ENCODE peak calls at places on chromosome 5, in ten cellular contexts. One of them, this sample, is unnamed.

GRCh38 chr5:112109331-112109993 is 309.6 kb downstream of the EPB41L4A start:
- DNase-seq in tibial artery: no peak
- DNase-seq in A549: no peak
- DNase-seq in lung: peak
- DNase-seq in colonic mucosa: peak
- DNase-seq in spleen: no peak
- DNase-seq in nephron progenitor cell: peak
- DNase-seq in breast epithelium: peak
- DNase-seq in GM23338: peak
- DNase-seq in lower lobe of right lung: peak
- DNase-seq in this sample: no peak

GRCh38 chr5:174300118-174300940 is 254.8 kb downstream of the NSG2 start:
- DNase-seq in tibial artery: no peak
- DNase-seq in A549: no peak
- DNase-seq in lung: no peak
- DNase-seq in colonic mucosa: no peak
- DNase-seq in spleen: no peak
- DNase-seq in nephron progenitor cell: no peak
- DNase-seq in breast epithelium: no peak
- DNase-seq in GM23338: no peak
- DNase-seq in lower lobe of right lung: no peak
- DNase-seq in this sample: no peak

GRCh38 chr5:53490747-53491146 is 10.3 kb downstream of the FST start:
- DNase-seq in tibial artery: no peak
- DNase-seq in A549: no peak
- DNase-seq in lung: no peak
- DNase-seq in colonic mucosa: no peak
- DNase-seq in spleen: no peak
- DNase-seq in nephron progenitor cell: no peak
- DNase-seq in breast epithelium: peak
- DNase-seq in GM23338: no peak
- DNase-seq in lower lobe of right lung: no peak
- DNase-seq in this sample: no peak

GRCh38 chr5:73126381-73126780 is 6.0 kb downstream of the TMEM171 start:
- DNase-seq in tibial artery: no peak
- DNase-seq in A549: no peak
- DNase-seq in lung: no peak
- DNase-seq in colonic mucosa: no peak
- DNase-seq in spleen: no peak
- DNase-seq in nephron progenitor cell: no peak
- DNase-seq in breast epithelium: no peak
- DNase-seq in GM23338: no peak
- DNase-seq in lower lobe of right lung: no peak
- DNase-seq in this sample: no peak

GRCh38 chr5:53089481-53089976 is 20.0 kb downstream of the MOCS2 start:
- DNase-seq in tibial artery: no peak
- DNase-seq in A549: no peak
- DNase-seq in lung: no peak
- DNase-seq in colonic mucosa: no peak
- DNase-seq in spleen: no peak
- DNase-seq in nephron progenitor cell: no peak
- DNase-seq in breast epithelium: no peak
- DNase-seq in GM23338: no peak
- DNase-seq in lower lobe of right lung: no peak
- DNase-seq in this sample: no peak

GRCh38 chr5:74035521-74035937 is 409.5 kb downstream of the ARHGEF28 start:
- DNase-seq in tibial artery: no peak
- DNase-seq in A549: peak
- DNase-seq in lung: peak
- DNase-seq in colonic mucosa: peak
- DNase-seq in spleen: no peak
- DNase-seq in nephron progenitor cell: peak
- DNase-seq in breast epithelium: no peak
- DNase-seq in GM23338: peak
- DNase-seq in lower lobe of right lung: no peak
- DNase-seq in this sample: peak

GRCh38 chr5:6701500-6701899 is 11.7 kb upstream of the TENT4A start:
- DNase-seq in tibial artery: no peak
- DNase-seq in A549: no peak
- DNase-seq in lung: peak
- DNase-seq in colonic mucosa: peak
- DNase-seq in spleen: no peak
- DNase-seq in nephron progenitor cell: no peak
- DNase-seq in breast epithelium: no peak
- DNase-seq in GM23338: no peak
- DNase-seq in lower lobe of right lung: no peak
- DNase-seq in this sample: no peak

GRCh38 chr5:133952729-133953567 is 15.5 kb downstream of the C5orf15 start:
- DNase-seq in tibial artery: peak
- DNase-seq in A549: no peak
- DNase-seq in lung: peak
- DNase-seq in colonic mucosa: peak
- DNase-seq in spleen: no peak
- DNase-seq in nephron progenitor cell: no peak
- DNase-seq in breast epithelium: no peak
- DNase-seq in GM23338: no peak
- DNase-seq in lower lobe of right lung: no peak
- DNase-seq in this sample: no peak

GRCh38 chr5:134430001-134430569 is 18.4 kb upstream of the CDKN2AIPNL start:
- DNase-seq in tibial artery: no peak
- DNase-seq in A549: no peak
- DNase-seq in lung: no peak
- DNase-seq in colonic mucosa: no peak
- DNase-seq in spleen: peak
- DNase-seq in nephron progenitor cell: no peak
- DNase-seq in breast epithelium: no peak
- DNase-seq in GM23338: peak
- DNase-seq in lower lobe of right lung: no peak
- DNase-seq in this sample: no peak

GRCh38 chr5:57778528-57779175 is 296.0 kb upstream of the ACTBL2 start:
- DNase-seq in tibial artery: no peak
- DNase-seq in A549: no peak
- DNase-seq in lung: no peak
- DNase-seq in colonic mucosa: no peak
- DNase-seq in spleen: no peak
- DNase-seq in nephron progenitor cell: no peak
- DNase-seq in breast epithelium: no peak
- DNase-seq in GM23338: no peak
- DNase-seq in lower lobe of right lung: no peak
- DNase-seq in this sample: no peak

GRCh38 chr5:72633041-72633445 is 125.8 kb upstream of the ZNF366 start:
- DNase-seq in tibial artery: no peak
- DNase-seq in A549: no peak
- DNase-seq in lung: no peak
- DNase-seq in colonic mucosa: no peak
- DNase-seq in spleen: no peak
- DNase-seq in nephron progenitor cell: no peak
- DNase-seq in breast epithelium: no peak
- DNase-seq in GM23338: no peak
- DNase-seq in lower lobe of right lung: no peak
- DNase-seq in this sample: no peak

GRCh38 chr5:143361438-143361837 is 42.0 kb downstream of the NR3C1 start:
- DNase-seq in tibial artery: no peak
- DNase-seq in A549: no peak
- DNase-seq in lung: no peak
- DNase-seq in colonic mucosa: no peak
- DNase-seq in spleen: no peak
- DNase-seq in nephron progenitor cell: no peak
- DNase-seq in breast epithelium: no peak
- DNase-seq in GM23338: no peak
- DNase-seq in lower lobe of right lung: no peak
- DNase-seq in this sample: no peak

GRCh38 chr5:78077369-78078068 is 217.0 kb downstream of the AP3B1 start:
- DNase-seq in tibial artery: no peak
- DNase-seq in A549: no peak
- DNase-seq in lung: no peak
- DNase-seq in colonic mucosa: no peak
- DNase-seq in spleen: no peak
- DNase-seq in nephron progenitor cell: no peak
- DNase-seq in breast epithelium: no peak
- DNase-seq in GM23338: no peak
- DNase-seq in lower lobe of right lung: no peak
- DNase-seq in this sample: no peak

GRCh38 chr5:174733836-174734235 is 9.5 kb downstream of the MSX2 start:
- DNase-seq in tibial artery: no peak
- DNase-seq in A549: no peak
- DNase-seq in lung: no peak
- DNase-seq in colonic mucosa: no peak
- DNase-seq in spleen: no peak
- DNase-seq in nephron progenitor cell: no peak
- DNase-seq in breast epithelium: no peak
- DNase-seq in GM23338: no peak
- DNase-seq in lower lobe of right lung: no peak
- DNase-seq in this sample: no peak

GRCh38 chr5:180352116-180352975 is 790 bp downstream of the GFPT2 start:
- DNase-seq in tibial artery: peak
- DNase-seq in A549: peak
- DNase-seq in lung: no peak
- DNase-seq in colonic mucosa: no peak
- DNase-seq in spleen: no peak
- DNase-seq in nephron progenitor cell: peak
- DNase-seq in breast epithelium: peak
- DNase-seq in GM23338: peak
- DNase-seq in lower lobe of right lung: no peak
- DNase-seq in this sample: no peak

DNA sequence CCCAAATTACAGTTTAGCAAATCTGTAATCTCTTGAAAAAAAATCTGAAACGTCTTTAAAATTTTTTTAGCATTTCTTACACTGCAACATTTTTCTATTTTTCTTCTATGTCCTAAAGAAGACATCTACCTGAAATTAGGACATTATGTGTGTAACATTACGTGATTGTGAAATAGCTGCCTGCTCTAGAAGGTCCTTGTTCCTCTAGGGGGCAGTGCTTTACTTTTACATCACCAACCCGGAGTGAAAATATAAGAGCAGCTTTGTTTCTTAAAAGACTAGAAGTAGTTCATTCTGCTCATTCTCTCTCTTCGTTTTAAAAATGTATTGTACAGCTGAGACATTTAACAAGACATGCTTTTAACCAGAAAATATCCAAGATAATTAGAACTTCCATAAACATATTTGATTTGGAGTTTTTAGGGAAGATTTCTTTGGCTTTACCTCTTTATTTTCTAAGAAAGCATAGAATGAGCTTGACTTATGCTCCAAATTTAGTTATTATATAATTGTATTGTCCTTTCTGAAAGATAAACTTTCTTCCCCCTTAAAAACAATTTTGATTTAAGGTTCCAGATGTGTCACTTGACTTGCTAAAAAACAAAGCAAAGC is 48.1 kb upstream of the RIOK2 start:
- DNase-seq in tibial artery: no peak
- DNase-seq in A549: peak
- DNase-seq in lung: no peak
- DNase-seq in colonic mucosa: peak
- DNase-seq in spleen: no peak
- DNase-seq in nephron progenitor cell: peak
- DNase-seq in breast epithelium: peak
- DNase-seq in GM23338: peak
- DNase-seq in lower lobe of right lung: no peak
- DNase-seq in this sample: peak
- TF ChIP-seq CTCF in tibial artery: peak
- TF ChIP-seq CTCF in A549: peak
- TF ChIP-seq CTCF in lung: peak
- TF ChIP-seq CTCF in colonic mucosa: peak
- TF ChIP-seq CTCF in spleen: peak
- TF ChIP-seq CTCF in nephron progenitor cell: peak
- TF ChIP-seq CTCF in breast epithelium: peak
- TF ChIP-seq CTCF in GM23338: peak
- TF ChIP-seq CTCF in lower lobe of right lung: peak
- TF ChIP-seq CTCF in this sample: peak

GRCh38 chr5:157473383-157474370 is 13.7 kb downstream of the NIPAL4 start:
- DNase-seq in tibial artery: no peak
- DNase-seq in A549: no peak
- DNase-seq in lung: no peak
- DNase-seq in colonic mucosa: no peak
- DNase-seq in spleen: no peak
- DNase-seq in nephron progenitor cell: no peak
- DNase-seq in breast epithelium: no peak
- DNase-seq in GM23338: no peak
- DNase-seq in lower lobe of right lung: no peak
- DNase-seq in this sample: no peak
- TF ChIP-seq CTCF in tibial artery: no peak
- TF ChIP-seq CTCF in A549: no peak
- TF ChIP-seq CTCF in lung: no peak
- TF ChIP-seq CTCF in colonic mucosa: no peak
- TF ChIP-seq CTCF in spleen: no peak
- TF ChIP-seq CTCF in nephron progenitor cell: no peak
- TF ChIP-seq CTCF in breast epithelium: no peak
- TF ChIP-seq CTCF in GM23338: no peak
- TF ChIP-seq CTCF in lower lobe of right lung: no peak
- TF ChIP-seq CTCF in this sample: no peak

DNA sequence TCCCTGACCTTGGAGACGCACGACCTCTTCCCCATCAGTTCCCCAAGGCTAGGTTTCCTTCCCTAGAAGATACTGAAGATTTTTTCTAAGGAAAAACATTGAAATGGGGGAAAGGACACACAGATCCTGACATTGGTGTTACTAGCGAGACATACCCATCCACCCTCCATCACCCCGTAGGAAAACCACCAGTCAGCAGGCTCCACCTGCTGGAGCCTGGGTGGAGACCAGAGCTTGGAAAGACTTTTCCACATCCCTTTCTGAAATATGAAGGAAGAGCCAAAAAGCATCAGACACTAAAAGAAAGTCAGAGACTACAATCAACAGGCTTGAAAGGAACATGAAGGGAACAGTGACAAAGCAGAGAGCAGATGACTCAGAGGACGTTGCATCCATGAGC is 638.0 kb downstream of the IRX1 start:
- DNase-seq in tibial artery: no peak
- DNase-seq in A549: no peak
- DNase-seq in lung: no peak
- DNase-seq in colonic mucosa: no peak
- DNase-seq in spleen: no peak
- DNase-seq in nephron progenitor cell: no peak
- DNase-seq in breast epithelium: no peak
- DNase-seq in GM23338: peak
- DNase-seq in lower lobe of right lung: no peak
- DNase-seq in this sample: no peak
- TF ChIP-seq CTCF in tibial artery: no peak
- TF ChIP-seq CTCF in A549: no peak
- TF ChIP-seq CTCF in lung: no peak
- TF ChIP-seq CTCF in colonic mucosa: no peak
- TF ChIP-seq CTCF in spleen: no peak
- TF ChIP-seq CTCF in nephron progenitor cell: no peak
- TF ChIP-seq CTCF in breast epithelium: no peak
- TF ChIP-seq CTCF in GM23338: peak
- TF ChIP-seq CTCF in lower lobe of right lung: no peak
- TF ChIP-seq CTCF in this sample: no peak

DNA sequence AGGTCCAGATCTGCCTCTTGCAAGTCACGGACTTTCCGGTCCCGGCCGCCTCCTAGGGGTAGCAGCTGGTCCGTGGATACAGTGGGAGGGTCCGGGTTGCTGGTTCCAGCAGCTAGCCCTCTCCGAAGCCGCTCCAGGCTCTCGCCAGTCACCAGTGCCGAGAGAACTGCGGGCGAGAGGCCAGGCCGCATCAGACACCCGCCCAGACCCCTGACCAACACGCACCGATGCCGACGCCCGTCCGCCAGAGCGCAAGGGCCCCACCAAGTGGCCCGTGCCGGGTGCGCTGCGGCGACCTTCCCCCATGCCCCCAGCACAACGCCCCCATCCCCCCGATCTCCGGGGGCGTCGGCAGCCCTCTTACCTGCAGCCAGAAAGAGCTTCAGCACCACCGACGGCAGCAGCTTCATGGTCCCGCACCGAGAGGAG is 470 bp downstream of the HBEGF start:
- DNase-seq in tibial artery: peak
- DNase-seq in A549: peak
- DNase-seq in lung: peak
- DNase-seq in colonic mucosa: peak
- DNase-seq in spleen: peak
- DNase-seq in nephron progenitor cell: peak
- DNase-seq in breast epithelium: no peak
- DNase-seq in GM23338: peak
- DNase-seq in lower lobe of right lung: peak
- DNase-seq in this sample: no peak
- TF ChIP-seq CTCF in tibial artery: no peak
- TF ChIP-seq CTCF in A549: peak
- TF ChIP-seq CTCF in lung: no peak
- TF ChIP-seq CTCF in colonic mucosa: no peak
- TF ChIP-seq CTCF in spleen: peak
- TF ChIP-seq CTCF in nephron progenitor cell: no peak
- TF ChIP-seq CTCF in breast epithelium: peak
- TF ChIP-seq CTCF in GM23338: peak
- TF ChIP-seq CTCF in lower lobe of right lung: peak
- TF ChIP-seq CTCF in this sample: peak